ENCODE peak calls at places on chromosomes 5 and 9, in five cellular contexts. E is substantia nigra; V is mesendoderm; S is CD8-positive, alpha-beta memory T cell; N is PC-9. P is an unnamed sample.
A peak's percentile ranks its signal among the peaks of the same experiment; 100 is the strongest.

GRCh38 chr9:92657296-92658094 is 12.4 kb downstream of the IPPK start:
- DNase-seq in E (no peak), V (peak; percentile 44), S (no peak), N (no peak), P (no peak)

GRCh38 chr5:110086658-110087388 is 397.1 kb downstream of the MAN2A1 start:
- DNase-seq in E (no peak), V (no peak), S (peak; percentile 24), N (no peak), P (no peak)

GRCh38 chr9:136015656-136016055 is 54.5 kb upstream of the UBAC1 start:
- DNase-seq in E (no peak), V (no peak), S (no peak), N (no peak), P (no peak)

GRCh38 chr5:39199335-39199734 is 20.0 kb downstream of the FYB1 start:
- DNase-seq in E (no peak), V (no peak), S (no peak), N (no peak), P (no peak)

GRCh38 chr9:89422151-89422918 is 75.6 kb downstream of the SEMA4D start:
- DNase-seq in E (no peak), V (peak; percentile 21), S (no peak), N (no peak), P (no peak)

GRCh38 chr9:37969130-37969529 is 65.2 kb upstream of the SLC25A51 start:
- DNase-seq in E (no peak), V (no peak), S (no peak), N (no peak), P (no peak)

GRCh38 chr5:146890733-146891440 is 12.3 kb upstream of the PPP2R2B start:
- DNase-seq in E (no peak), V (no peak), S (no peak), N (no peak), P (no peak)

GRCh38 chr9:69104830-69105527 is 69.1 kb upstream of the TJP2 start:
- DNase-seq in E (no peak), V (peak; percentile 55), S (no peak), N (peak; percentile 93), P (no peak)

GRCh38 chr9:136617746-136618577 is 44.8 kb upstream of the EGFL7 start:
- DNase-seq in E (no peak), V (no peak), S (no peak), N (no peak), P (no peak)

GRCh38 chr5:8462565-8462964 is 593.6 kb downstream of the MTRR start:
- DNase-seq in E (no peak), V (no peak), S (no peak), N (no peak), P (no peak)
- H3K27ac ChIP-seq in E (no peak overlapping the region), V (no peak overlapping the region), S (no peak overlapping the region), N (no peak overlapping the region), P (no peak overlapping the region)

GRCh38 chr9:125782718-125783117 is 35.5 kb downstream of the PBX3 start:
- DNase-seq in E (no peak), V (no peak), S (no peak), N (no peak), P (no peak)
- H3K27ac ChIP-seq in E (no peak overlapping the region), V (no peak overlapping the region), S (no peak overlapping the region), N (no peak overlapping the region), P (no peak overlapping the region)

GRCh38 chr9:84138543-84138942 is 157.9 kb downstream of the RMI1 start:
- DNase-seq in E (no peak), V (no peak), S (no peak), N (no peak), P (no peak)

GRCh38 chr9:84140535-84141101 is 160.0 kb downstream of the RMI1 start:
- DNase-seq in E (no peak), V (peak; percentile 14), S (peak; percentile 7), N (no peak), P (no peak)

GRCh38 chr9:84139296-84140100 is 158.9 kb downstream of the RMI1 start:
- DNase-seq in E (peak; percentile 30), V (no peak), S (no peak), N (peak; percentile 31), P (no peak)

GRCh38 chr9:84136119-84136868 is 155.7 kb downstream of the RMI1 start:
- DNase-seq in E (no peak), V (peak; percentile 22), S (no peak), N (peak; percentile 27), P (no peak)

DNA sequence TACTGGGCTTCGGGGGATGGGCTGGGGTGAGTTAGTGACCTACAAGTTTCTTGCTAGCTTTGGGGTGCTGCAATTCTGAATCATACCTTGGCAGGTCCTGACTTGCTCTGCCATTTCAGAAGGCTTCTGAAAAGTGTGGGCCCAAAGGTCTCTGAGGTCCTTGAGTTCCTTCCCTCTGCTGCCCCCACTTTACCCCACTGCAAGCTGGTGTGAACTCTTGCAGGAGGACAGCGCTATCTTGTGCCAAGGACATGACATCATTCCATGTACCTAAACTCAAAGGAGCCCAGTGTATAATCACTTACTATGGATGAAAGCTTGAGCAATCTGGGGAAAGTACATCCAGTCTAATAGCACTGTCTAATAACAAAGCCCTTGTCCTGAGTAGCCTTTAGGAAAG is 157.4 kb downstream of the RMI1 start:
- DNase-seq in E (no peak), V (no peak), S (no peak), N (no peak), P (no peak)
- H3K27ac ChIP-seq in E (no peak overlapping the region), V (no peak overlapping the region), S (no peak overlapping the region), N (no peak overlapping the region), P (no peak overlapping the region)

DNA sequence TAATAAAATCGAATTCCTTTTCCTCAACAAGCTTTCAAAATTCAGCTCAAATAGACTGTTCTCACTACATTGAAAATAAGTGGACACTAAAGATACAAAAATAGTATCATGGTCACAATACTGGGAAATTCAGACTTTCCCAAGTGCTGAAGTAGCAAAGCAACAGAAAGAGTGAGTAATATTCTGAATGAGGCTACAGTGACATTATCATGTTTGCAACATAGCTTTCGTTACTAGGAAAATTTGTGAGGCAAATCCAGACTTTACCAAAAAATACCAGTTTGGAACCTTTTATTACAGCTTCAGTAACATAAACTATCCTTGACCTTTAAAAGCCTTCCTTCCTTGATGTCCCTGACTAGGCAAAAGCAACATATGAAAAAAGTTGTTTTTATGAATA is 312.8 kb downstream of the ADGRV1 start:
- DNase-seq in E (no peak), V (no peak), S (no peak), N (no peak), P (no peak)
- H3K27ac ChIP-seq in E (no peak overlapping the region), V (no peak overlapping the region), S (no peak overlapping the region), N (no peak overlapping the region), P (no peak overlapping the region)